ENCODE peak calls at places on chromosomes 7 and 10, in five cellular contexts. N is glutamatergic neuron, A is retinal pigment epithelial cell, B is endothelial cell of umbilical vein, J is pancreas. M is an unnamed sample.

GRCh38 chr10:18690541-18690940 is 31.3 kb downstream of the ARL5B start:
- DNase-seq in A (no peak), J (no peak), N (no peak), B (no peak), M (no peak)

GRCh38 chr7:128265156-128265905 is 24.3 kb downstream of the LEP start:
- DNase-seq in J (no peak), N (no peak), A (no peak), B (no peak), M (no peak)

GRCh38 chr7:126574276-126574675 is 678.5 kb downstream of the GRM8 start:
- DNase-seq in B (no peak), A (peak), N (no peak), J (no peak), M (peak)

GRCh38 chr7:77525231-77525630 is 11.9 kb upstream of the PTPN12 start:
- DNase-seq in B (no peak), A (no peak), J (no peak), N (no peak), M (no peak)

GRCh38 chr7:143514487-143514886 is 36.8 kb downstream of the TAS2R41 start:
- DNase-seq in A (no peak), B (no peak), N (no peak), J (no peak), M (no peak)

GRCh38 chr10:88194041-88194887 is 330.8 kb downstream of the PTEN start:
- DNase-seq in A (no peak), J (no peak), N (no peak), B (no peak), M (no peak)

GRCh38 chr10:116891208-116891607 is 41.9 kb downstream of the ENO4 start:
- DNase-seq in N (peak), A (no peak), J (no peak), B (peak), M (no peak)

GRCh38 chr7:112510032-112510742 is 29.4 kb downstream of the LSMEM1 start:
- DNase-seq in J (no peak), A (no peak), B (no peak), N (no peak), M (no peak)

DNA sequence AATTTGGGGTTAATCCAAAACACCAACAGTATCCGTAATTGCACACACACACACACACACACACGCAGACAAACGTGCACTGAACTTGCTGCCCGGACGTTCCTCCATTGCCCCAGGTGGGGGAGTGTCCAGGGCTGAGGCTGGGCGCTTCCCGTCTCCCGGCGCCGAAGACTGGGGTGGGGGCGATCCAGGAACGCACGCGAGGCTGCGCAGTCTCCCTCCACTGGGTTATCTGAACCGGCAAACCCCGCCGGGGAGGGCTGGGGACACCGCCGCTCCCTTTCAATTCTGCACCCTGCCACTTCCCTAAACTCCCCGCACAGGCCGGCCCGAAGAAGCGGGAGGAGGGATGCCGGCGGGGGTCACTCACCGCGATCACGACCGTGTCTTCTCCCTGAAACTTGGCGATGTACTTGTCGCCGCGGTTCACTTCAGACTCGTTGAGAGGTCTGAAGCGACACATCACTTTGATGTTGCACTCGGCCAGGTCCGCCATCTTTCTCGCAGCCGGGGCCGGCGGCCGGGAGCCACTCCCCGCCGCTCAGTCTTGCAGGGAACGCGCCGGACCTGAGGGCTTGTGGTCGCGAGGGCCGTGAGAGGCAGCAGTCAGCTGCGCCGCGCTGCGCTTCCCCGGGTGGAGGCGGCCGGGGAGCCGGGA is 618 bp downstream of the KIF5B start:
- DNase-seq in A (no peak), J (peak), B (peak), N (peak), M (no peak)
- TF ChIP-seq CTCF in A (no peak), J (no peak), B (no peak), N (no peak), M (peak)

GRCh38 chr7:157299613-157300405 is 37.0 kb upstream of the DNAJB6 start:
- DNase-seq in B (no peak), J (no peak), A (no peak), N (no peak), M (peak)
- TF ChIP-seq CTCF in B (no peak), J (no peak), A (peak), N (no peak), M (no peak)

GRCh38 chr7:106568680-106569499 is 92.1 kb downstream of the CCDC71L start:
- DNase-seq in N (peak), J (no peak), A (peak), B (no peak), M (peak)
- TF ChIP-seq CTCF in N (peak), J (no peak), A (no peak), B (no peak), M (no peak)

GRCh38 chr7:50988465-50988864 is 205.8 kb upstream of the GRB10 start:
- DNase-seq in N (no peak), J (no peak), A (no peak), B (no peak), M (no peak)

GRCh38 chr7:50978633-50979215 is 196.0 kb upstream of the GRB10 start:
- DNase-seq in B (no peak), J (no peak), N (no peak), A (peak), M (no peak)

GRCh38 chr7:50981743-50982142 is 199.0 kb upstream of the GRB10 start:
- DNase-seq in A (no peak), B (no peak), J (no peak), N (no peak), M (no peak)

GRCh38 chr7:50982626-50983025 is 199.9 kb upstream of the GRB10 start:
- DNase-seq in N (no peak), A (no peak), J (no peak), B (no peak), M (no peak)
- TF ChIP-seq CTCF in N (no peak), A (peak), J (no peak), B (no peak), M (peak)

DNA sequence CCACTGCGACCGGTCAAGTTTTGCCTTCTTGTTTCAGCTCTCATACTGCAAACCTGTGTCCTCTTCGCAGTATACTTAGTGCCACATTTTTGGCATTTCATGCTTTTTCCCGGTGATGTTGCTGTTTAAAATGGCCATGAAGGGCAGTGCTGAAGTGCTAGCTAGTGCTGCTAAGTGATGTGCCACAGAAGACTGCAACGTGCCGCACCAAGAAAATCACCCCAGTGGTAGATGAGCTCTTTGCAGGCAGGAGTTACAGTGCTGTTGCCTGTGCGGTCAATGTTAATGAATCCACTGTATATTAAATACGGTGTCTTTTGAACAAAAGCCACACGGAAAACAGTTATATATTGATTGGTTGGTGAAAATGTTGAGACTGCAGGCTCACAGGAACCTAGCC is 120.3 kb downstream of the ANLN start:
- DNase-seq in N (no peak), B (no peak), A (no peak), J (no peak), M (no peak)
- TF ChIP-seq CTCF in N (peak), B (no peak), A (no peak), J (no peak), M (no peak)